ENCODE peak calls at places on chromosomes 4 and X, in four cellular contexts. J, N, T and V are unnamed samples. For H3K4me1, the result is how much of the 10 kb centered on the place peaks cover.

GRCh38 chr4:168511780-168512467 is 15.1 kb downstream of the PALLD start:
- DNase-seq in J (no peak), N (no peak), T (no peak), V (no peak)

GRCh38 chr4:140645196-140645595 is 76.4 kb upstream of the UCP1 start:
- DNase-seq in J (no peak), N (no peak), T (no peak), V (no peak)

GRCh38 chr4:7933631-7934510 is 5.8 kb downstream of the AFAP1 start:
- DNase-seq in J (no peak), N (no peak), T (no peak), V (no peak)

GRCh38 chr4:109816082-109816442 is 500 bp downstream of the GAR1 start:
- DNase-seq in J (no peak), N (no peak), T (no peak), V (no peak)

GRCh38 chrX:13215729-13216128 is 104.1 kb downstream of the ATXN3L start:
- DNase-seq in J (no peak), N (peak), T (no peak), V (no peak)

GRCh38 chr4:170025523-170026252 is 507 bp downstream of the MFAP3L start:
- DNase-seq in J (no peak), N (no peak), T (no peak), V (peak)

GRCh38 chr4:15853345-15853744 is 75.2 kb downstream of the CD38 start:
- DNase-seq in J (no peak), N (no peak), T (no peak), V (no peak)

GRCh38 chr4:82820689-82821088 is 22.1 kb upstream of the SCD5 start:
- DNase-seq in J (no peak), N (no peak), T (no peak), V (no peak)

GRCh38 chr4:186351672-186352194 is 85.7 kb downstream of the F11 start:
- DNase-seq in J (no peak), N (no peak), T (no peak), V (no peak)

GRCh38 chr4:16655140-16655539 is 243.3 kb downstream of the LDB2 start:
- DNase-seq in J (no peak), N (no peak), T (no peak), V (no peak)

GRCh38 chrX:109839694-109840358 is 106.8 kb upstream of the ACSL4 start:
- DNase-seq in J (no peak), N (no peak), T (peak), V (no peak)

GRCh38 chr4:110068248-110068647 is 130.2 kb downstream of the ELOVL6 start:
- DNase-seq in J (no peak), N (no peak), T (no peak), V (no peak)

GRCh38 chr4:68581382-68582338 is 5.5 kb upstream of the UGT2B17 start:
- DNase-seq in J (no peak), N (peak), T (no peak), V (no peak)

GRCh38 chr4:176189891-176190795 is 5.2 kb downstream of the SPATA4 start:
- DNase-seq in J (no peak), N (peak), T (no peak), V (no peak)

GRCh38 chrX:43481601-43482000 is 174.5 kb upstream of the MAOA start:
- DNase-seq in J (no peak), N (no peak), T (no peak), V (no peak)

GRCh38 chrX:102959471-102959870 is 22.4 kb downstream of the RAB40AL start:
- DNase-seq in J (no peak), N (peak), T (peak), V (no peak)

GRCh38 chr4:73453701-73454005 is 17.6 kb downstream of the AFP start:
- DNase-seq in J (no peak), N (no peak), T (no peak), V (no peak)

GRCh38 chr4:30832652-30833051 is 112.5 kb downstream of the PCDH7 start:
- DNase-seq in J (no peak), N (no peak), T (no peak), V (no peak)

GRCh38 chr4:2688697-2689096 is 67.4 kb downstream of the TNIP2 start:
- DNase-seq in J (no peak), N (no peak), T (no peak), V (no peak)

GRCh38 chr4:85474818-85475630 is at the start of gene ARHGAP24:
- DNase-seq in J (peak), N (peak), T (peak), V (peak)

GRCh38 chr4:73045894-73046293 is 23.6 kb downstream of the COX18 start:
- DNase-seq in J (no peak), N (no peak), T (no peak), V (no peak)

GRCh38 chr4:8241895-8242696 is 27.5 kb upstream of the HTRA3 start:
- DNase-seq in J (peak), N (peak), T (peak), V (peak)

GRCh38 chrX:10617964-10618342 is 2.4 kb downstream of the MID1 start:
- DNase-seq in J (peak), N (peak), T (no peak), V (no peak)

GRCh38 chrX:88735835-88736234 is 11.2 kb upstream of the CPXCR1 start:
- DNase-seq in J (no peak), N (peak), T (no peak), V (no peak)

GRCh38 chrX:69321789-69322188 is 156.5 kb upstream of the PJA1 start:
- DNase-seq in J (peak), N (no peak), T (no peak), V (no peak)

GRCh38 chrX:72243472-72243871 is 4.6 kb upstream of the ERCC6L start:
- DNase-seq in J (no peak), N (peak), T (no peak), V (no peak)

GRCh38 chr4:29948451-29948850 is 771.7 kb upstream of the PCDH7 start:
- DNase-seq in J (no peak), N (no peak), T (no peak), V (no peak)

GRCh38 chr4:185742766-185743165 is 69.2 kb downstream of the SORBS2 start:
- DNase-seq in J (no peak), N (peak), T (no peak), V (no peak)

GRCh38 chr4:147899512-147899911 is 167.6 kb downstream of the ARHGAP10 start:
- DNase-seq in J (no peak), N (no peak), T (no peak), V (no peak)

GRCh38 chr4:23779839-23780238 is 110.0 kb downstream of the PPARGC1A start:
- DNase-seq in J (no peak), N (no peak), T (no peak), V (no peak)

GRCh38 chr4:150259861-150260567 is 181.8 kb downstream of the DCLK2 start:
- DNase-seq in J (no peak), N (no peak), T (no peak), V (no peak)
- TF ChIP-seq CTCF in J (no peak), N (no peak), T (no peak), V (no peak)

GRCh38 chr4:123587983-123588494 is 191.4 kb downstream of the SPRY1 start:
- DNase-seq in J (no peak), N (peak), T (peak), V (peak)

GRCh38 chr4:123589361-123589760 is 192.8 kb downstream of the SPRY1 start:
- DNase-seq in J (no peak), N (no peak), T (no peak), V (no peak)

GRCh38 chr4:123585111-123585510 is 188.5 kb downstream of the SPRY1 start:
- DNase-seq in J (no peak), N (no peak), T (no peak), V (no peak)

GRCh38 chr4:123591875-123592274 is 195.3 kb downstream of the SPRY1 start:
- DNase-seq in J (no peak), N (no peak), T (no peak), V (no peak)

GRCh38 chr4:123588631-123589223 is 192.1 kb downstream of the SPRY1 start:
- DNase-seq in J (no peak), N (peak), T (no peak), V (peak)
- H3K27ac ChIP-seq in J (peak), N (peak), T (peak), V (peak)

DNA sequence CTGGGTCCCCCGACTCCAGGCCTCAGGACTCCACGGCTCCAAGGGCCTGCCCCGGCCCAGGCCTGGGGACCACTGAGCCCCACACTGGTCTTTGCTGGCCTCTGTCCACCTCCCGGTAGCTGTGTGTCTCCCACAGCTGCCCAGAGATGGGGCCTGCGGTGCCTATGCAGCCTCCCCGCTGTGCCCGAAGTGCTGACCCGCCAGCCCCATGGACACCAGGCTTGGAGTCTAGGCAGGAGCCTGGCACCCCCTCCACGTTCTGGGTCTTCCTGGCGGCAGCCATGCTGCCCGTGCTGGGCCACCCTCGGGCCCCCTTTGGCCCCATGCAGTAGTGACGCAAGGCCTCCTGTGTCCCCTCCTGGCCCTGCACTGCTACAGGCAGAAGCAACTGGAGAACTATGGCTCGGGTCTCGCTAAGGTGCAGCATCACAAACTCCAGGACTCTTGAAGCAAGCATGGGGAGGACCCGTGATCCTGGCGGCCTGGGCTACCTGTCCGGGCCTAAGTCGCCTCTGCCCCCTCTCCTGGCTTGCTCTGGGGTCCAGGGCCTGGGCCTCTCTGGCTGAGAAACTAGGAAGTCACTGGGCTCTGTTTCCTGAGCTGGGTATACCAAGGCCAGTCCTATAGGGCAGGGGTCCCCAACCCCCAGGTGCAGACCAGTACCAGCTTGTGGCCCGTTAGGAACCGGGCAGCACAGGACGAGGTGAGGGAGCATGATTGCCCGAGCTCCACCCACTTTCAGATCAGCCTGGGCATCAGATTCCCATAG is 878 bp downstream of the MYL5 start:
- DNase-seq in J (no peak), N (no peak), T (no peak), V (peak)
- H3K4me1 ChIP-seq in J (under half), N (under half), T (half or more), V (under half)

GRCh38 chrX:132463411-132463810 is 25.4 kb downstream of the MBNL3 start:
- DNase-seq in J (no peak), N (peak), T (peak), V (no peak)
- TF ChIP-seq CTCF in J (peak), N (peak), T (peak), V (peak)

GRCh38 chrX:150086371-150086770 is 148.1 kb upstream of the EOLA2 start:
- DNase-seq in J (no peak), N (no peak), T (no peak), V (no peak)

GRCh38 chrX:150087612-150088011 is 149.3 kb upstream of the EOLA2 start:
- DNase-seq in J (no peak), N (no peak), T (no peak), V (no peak)

GRCh38 chrX:150088042-150088441 is 149.8 kb upstream of the EOLA2 start:
- DNase-seq in J (no peak), N (no peak), T (no peak), V (peak)

GRCh38 chrX:150084474-150085229 is 146.4 kb upstream of the EOLA2 start:
- DNase-seq in J (no peak), N (peak), T (no peak), V (no peak)

DNA sequence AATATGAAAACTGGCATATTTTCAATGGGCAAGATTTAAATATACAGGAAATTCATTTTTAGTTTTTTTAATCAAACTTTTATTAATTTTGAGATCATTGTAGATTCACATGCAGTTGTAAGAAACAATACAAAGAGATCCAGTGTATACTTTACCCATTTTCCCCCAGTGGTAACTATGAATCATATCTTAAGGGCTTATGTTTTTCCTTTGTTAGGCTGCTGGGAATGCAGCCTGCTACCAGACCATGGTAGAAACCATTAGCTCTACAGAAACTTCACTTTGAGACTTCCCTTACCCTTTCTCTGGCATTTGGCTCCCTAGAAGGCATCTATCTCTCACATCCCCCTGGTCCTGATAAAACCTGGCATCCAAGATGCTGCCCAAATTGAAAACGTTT is 147.6 kb upstream of the EOLA2 start:
- DNase-seq in J (no peak), N (peak), T (no peak), V (no peak)
- H3K27ac ChIP-seq in J (no peak), N (peak), T (no peak), V (no peak)

GRCh38 chr4:106344324-106344970 is 24.1 kb downstream of the GIMD1 start:
- DNase-seq in J (no peak), N (no peak), T (no peak), V (no peak)
- H3K4me1 ChIP-seq in J (under half), N (under half), T (under half), V (under half)